ENCODE peak calls at places on chromosomes 12 and 14, in six cellular contexts. C is mucosa of descending colon, T is suprapubic skin, V is AG10803, F is glutamatergic neuron, D is AG04450. J is an unnamed sample.

GRCh38 chr12:12070674-12071661 is at the start of gene BCL2L14:
- DNase-seq in C (no peak), F (no peak), D (no peak), V (peak; percentile 16), T (no peak), J (no peak)

GRCh38 chr14:67068246-67068645 is 121.0 kb upstream of the GARIN2 start:
- DNase-seq in T (no peak), F (no peak), V (no peak), C (no peak), D (no peak), J (no peak)

GRCh38 chr14:87944987-87945604 is 47.9 kb downstream of the GALC start:
- DNase-seq in C (no peak), D (peak; percentile 34), F (no peak), V (peak; percentile 66), T (no peak), J (no peak)

GRCh38 chr12:13234045-13234641 is 37.6 kb downstream of the EMP1 start:
- DNase-seq in D (no peak), V (peak; percentile 66), C (no peak), F (peak; percentile 32), T (no peak), J (no peak)

GRCh38 chr12:62813031-62813829 is 121.7 kb downstream of the PPM1H start:
- DNase-seq in T (no peak), F (peak; percentile 69), C (no peak), V (peak; percentile 75), D (peak; percentile 38), J (no peak)

GRCh38 chr12:127165567-127166392 is 1101.2 kb upstream of the TMEM132C start:
- DNase-seq in V (peak; percentile 90), F (peak; percentile 82), C (peak; percentile 91), D (peak; percentile 33), T (peak; percentile 81), J (peak; percentile 91)

GRCh38 chr14:96811265-96811664 is 14.1 kb downstream of the VRK1 start:
- DNase-seq in T (no peak), V (peak; percentile 64), F (no peak), D (peak; percentile 18), C (no peak), J (no peak)

GRCh38 chr14:74238974-74239847 is at the start of gene VSX2:
- DNase-seq in C (no peak), T (no peak), D (no peak), F (no peak), V (no peak), J (no peak)

GRCh38 chr12:87671757-87672156 is 357.4 kb downstream of the C12orf50 start:
- DNase-seq in C (no peak), T (no peak), V (peak; percentile 13), F (no peak), D (no peak), J (no peak)

GRCh38 chr14:48350971-48351370 is 675.6 kb upstream of the MDGA2 start:
- DNase-seq in V (no peak), T (no peak), C (no peak), D (no peak), F (no peak), J (no peak)

GRCh38 chr12:110908377-110909136 is 11.8 kb downstream of the MYL2 start:
- DNase-seq in V (no peak), D (no peak), C (no peak), T (no peak), F (no peak), J (no peak)

GRCh38 chr14:33682746-33683145 is 268.1 kb downstream of the EGLN3 start:
- DNase-seq in F (no peak), V (peak; percentile 95), T (no peak), D (peak; percentile 6), C (no peak), J (no peak)

GRCh38 chr12:15963271-15963670 is 52.1 kb downstream of the DERA start:
- DNase-seq in V (no peak), C (no peak), T (no peak), D (no peak), F (no peak), J (no peak)

GRCh38 chr12:23356440-23356839 is 593.0 kb downstream of the SOX5 start:
- DNase-seq in V (no peak), D (no peak), T (no peak), C (no peak), F (no peak), J (no peak)

GRCh38 chr14:65356327-65356836 is 56.1 kb upstream of the FUT8 start:
- DNase-seq in D (peak; percentile 53), F (no peak), T (no peak), V (peak; percentile 74), C (no peak), J (no peak)

GRCh38 chr14:32697704-32698103 is 241.0 kb upstream of the NPAS3 start:
- DNase-seq in V (peak; percentile 61), T (no peak), F (no peak), C (no peak), D (no peak), J (no peak)

GRCh38 chr12:6891637-6892036 is 13.0 kb upstream of the LRRC23 start:
- DNase-seq in F (no peak), C (no peak), T (no peak), V (no peak), D (no peak), J (no peak)

GRCh38 chr14:106436310-106436905 is 910.0 kb downstream of the TMEM121 start:
- DNase-seq in V (no peak), T (no peak), C (no peak), F (no peak), D (no peak), J (no peak)

GRCh38 chr12:2225736-2226135 is 172.9 kb downstream of the CACNA1C start:
- DNase-seq in V (peak; percentile 72), C (no peak), D (no peak), T (no peak), F (no peak), J (no peak)

GRCh38 chr12:45324391-45324790 is 108.5 kb downstream of the ANO6 start:
- DNase-seq in F (no peak), D (no peak), C (no peak), T (no peak), V (no peak), J (no peak)

GRCh38 chr12:4037747-4038312 is 164.6 kb upstream of the PARP11 start:
- DNase-seq in D (no peak), F (peak; percentile 73), C (no peak), V (peak; percentile 40), T (no peak), J (no peak)

GRCh38 chr14:61551419-61551818 is 143.9 kb upstream of the HIF1A start:
- DNase-seq in C (no peak), F (no peak), V (no peak), D (no peak), T (no peak), J (no peak)

GRCh38 chr14:102088012-102088792 is 1.4 kb upstream of the HSP90AA1 start:
- DNase-seq in V (peak; percentile 29), F (peak; percentile 34), C (peak; percentile 76), T (peak; percentile 84), D (no peak), J (no peak)

GRCh38 chr12:103841690-103842584 is 903 bp upstream of the NT5DC3 start:
- DNase-seq in V (peak; percentile 70), T (peak; percentile 79), F (peak; percentile 46), D (no peak), C (peak; percentile 77), J (peak; percentile 74)

GRCh38 chr12:944201-944600 is 5.3 kb downstream of the RAD52 start:
- DNase-seq in F (no peak), D (no peak), C (no peak), T (no peak), V (no peak), J (no peak)

GRCh38 chr12:38664661-38665269 is 240.6 kb downstream of the CPNE8 start:
- DNase-seq in T (no peak), F (peak; percentile 24), V (peak; percentile 22), C (no peak), D (no peak), J (no peak)

GRCh38 chr14:97917169-97917568 is 1120.0 kb downstream of the VRK1 start:
- DNase-seq in C (no peak), D (no peak), T (peak; percentile 64), V (no peak), F (no peak), J (no peak)

GRCh38 chr12:89183985-89184435 is 168.3 kb downstream of the DUSP6 start:
- DNase-seq in V (peak; percentile 88), D (peak; percentile 15), T (peak; percentile 85), C (no peak), F (no peak), J (no peak)

GRCh38 chr12:25384038-25384953 is 133.6 kb upstream of the KRAS start:
- DNase-seq in D (no peak), T (no peak), V (no peak), C (peak; percentile 52), F (no peak), J (no peak)

GRCh38 chr12:69015831-69016230 is 82.9 kb upstream of the CPM start:
- DNase-seq in C (no peak), T (no peak), D (no peak), V (no peak), F (no peak), J (no peak)
- TF ChIP-seq CTCF in C (no peak), T (no peak), D (no peak), V (no peak), F (no peak), J (no peak)

GRCh38 chr14:104434214-104435076 is 145.1 kb upstream of the C14orf180 start:
- DNase-seq in C (no peak), D (no peak), V (no peak), F (no peak), T (peak; percentile 40), J (peak; percentile 52)

GRCh38 chr14:104435147-104436046 is 144.2 kb upstream of the C14orf180 start:
- DNase-seq in V (no peak), C (no peak), T (peak; percentile 42), F (no peak), D (no peak), J (peak; percentile 56)

GRCh38 chr14:104437703-104438102 is 141.9 kb upstream of the C14orf180 start:
- DNase-seq in D (no peak), V (no peak), T (peak; percentile 48), F (no peak), C (no peak), J (no peak)

GRCh38 chr14:104436741-104437701 is 142.5 kb upstream of the C14orf180 start:
- DNase-seq in V (no peak), C (no peak), T (peak; percentile 42), D (no peak), F (no peak), J (peak; percentile 64)

GRCh38 chr14:104436047-104436531 is 143.5 kb upstream of the C14orf180 start:
- DNase-seq in T (peak; percentile 56), V (peak; percentile 24), F (no peak), D (no peak), C (peak; percentile 55), J (peak; percentile 66)
- TF ChIP-seq CTCF in T (no peak), V (no peak), F (no peak), D (no peak), C (no peak), J (no peak)

DNA sequence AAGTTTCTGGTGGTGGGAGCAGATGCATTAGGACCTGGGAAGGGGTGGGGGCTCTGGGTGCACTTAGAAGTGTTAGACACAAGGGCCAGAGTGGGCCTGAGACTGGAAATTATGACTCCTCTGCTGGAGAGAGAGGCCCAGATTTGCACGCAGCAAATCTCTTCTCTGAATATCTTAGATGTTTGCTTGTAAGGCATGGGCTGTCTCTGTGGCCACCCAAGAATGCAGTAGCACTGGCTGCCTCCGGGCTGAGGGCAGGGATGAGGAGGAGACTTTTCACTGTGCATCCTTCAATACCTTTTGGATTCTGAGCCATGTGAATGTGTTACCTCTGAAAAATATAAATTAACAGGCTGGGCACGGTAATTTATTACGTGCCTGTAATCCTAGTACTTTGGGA is 14.0 kb upstream of the RABGGTA start:
- DNase-seq in V (peak; percentile 45), T (no peak), D (no peak), C (no peak), F (no peak), J (no peak)
- TF ChIP-seq CTCF in V (no peak), T (no peak), D (no peak), C (no peak), F (no peak), J (no peak)

GRCh38 chr14:75291331-75291730 is 12.7 kb downstream of the FOS start:
- DNase-seq in T (peak; percentile 37), C (no peak), V (no peak), F (no peak), D (no peak), J (no peak)
- TF ChIP-seq CTCF in T (no peak), C (no peak), V (no peak), F (no peak), D (no peak), J (no peak)

J was measured in type B pancreatic cell.